ENCODE peak calls at places on chromosome 4, in five cellular contexts. G is AG09309, V is epithelial cell of proximal tubule, Q is esophagus muscularis mucosa, J is endothelial cell. B is an unnamed sample.

GRCh38 chr4:102503301-102503746 is 2.2 kb downstream of the NFKB1 start:
- DNase-seq in G (no peak), V (no peak), Q (no peak), J (no peak), B (peak)

GRCh38 chr4:25032126-25032525 is 1.4 kb upstream of the LGI2 start:
- DNase-seq in G (no peak), V (no peak), Q (no peak), J (no peak), B (no peak)

GRCh38 chr4:138835833-138836521 is 179.6 kb upstream of the NOCT start:
- DNase-seq in G (no peak), V (peak), Q (peak), J (no peak), B (no peak)

GRCh38 chr4:143399113-143399949 is 62.7 kb downstream of the GAB1 start:
- DNase-seq in G (no peak), V (no peak), Q (no peak), J (no peak), B (no peak)

GRCh38 chr4:165874072-165874798 is 1.2 kb downstream of the TLL1 start:
- DNase-seq in G (no peak), V (no peak), Q (no peak), J (peak), B (peak)

GRCh38 chr4:36551697-36552214 is 270.3 kb downstream of the DTHD1 start:
- DNase-seq in G (no peak), V (no peak), Q (no peak), J (no peak), B (peak)

GRCh38 chr4:64682946-64683345 is 273.7 kb upstream of the TECRL start:
- DNase-seq in G (no peak), V (no peak), Q (no peak), J (no peak), B (no peak)

GRCh38 chr4:38759077-38759789 is 23.6 kb downstream of the TLR10 start:
- DNase-seq in G (no peak), V (no peak), Q (no peak), J (peak), B (peak)

GRCh38 chr4:148062301-148062950 is 330.5 kb downstream of the ARHGAP10 start:
- DNase-seq in G (no peak), V (no peak), Q (no peak), J (no peak), B (no peak)

GRCh38 chr4:84583871-84584373 is 995 bp downstream of the CDS1 start:
- DNase-seq in G (no peak), V (no peak), Q (no peak), J (no peak), B (peak)

GRCh38 chr4:59818656-59819055 is 1381.5 kb upstream of the ADGRL3 start:
- DNase-seq in G (no peak), V (no peak), Q (no peak), J (no peak), B (peak)

GRCh38 chr4:64146030-64146429 is 263.2 kb downstream of the TECRL start:
- DNase-seq in G (no peak), V (peak), Q (no peak), J (no peak), B (no peak)

GRCh38 chr4:140136509-140136908 is 17.5 kb downstream of the MAML3 start:
- DNase-seq in G (no peak), V (no peak), Q (no peak), J (no peak), B (no peak)

GRCh38 chr4:53671757-53672156 is 80.5 kb upstream of the LNX1 start:
- DNase-seq in G (no peak), V (no peak), Q (no peak), J (no peak), B (no peak)

GRCh38 chr4:125338814-125339213 is 24.1 kb downstream of the FAT4 start:
- DNase-seq in G (no peak), V (no peak), Q (no peak), J (no peak), B (no peak)

GRCh38 chr4:77804471-77804870 is 14.7 kb downstream of the CNOT6L start:
- DNase-seq in G (no peak), V (no peak), Q (no peak), J (no peak), B (no peak)

GRCh38 chr4:101049549-101050001 is 297.8 kb downstream of the PPP3CA start:
- DNase-seq in G (no peak), V (no peak), Q (no peak), J (no peak), B (no peak)

GRCh38 chr4:99998062-99998880 is 48.2 kb upstream of the H2AZ1 start:
- DNase-seq in G (no peak), V (no peak), Q (no peak), J (no peak), B (peak)

DNA sequence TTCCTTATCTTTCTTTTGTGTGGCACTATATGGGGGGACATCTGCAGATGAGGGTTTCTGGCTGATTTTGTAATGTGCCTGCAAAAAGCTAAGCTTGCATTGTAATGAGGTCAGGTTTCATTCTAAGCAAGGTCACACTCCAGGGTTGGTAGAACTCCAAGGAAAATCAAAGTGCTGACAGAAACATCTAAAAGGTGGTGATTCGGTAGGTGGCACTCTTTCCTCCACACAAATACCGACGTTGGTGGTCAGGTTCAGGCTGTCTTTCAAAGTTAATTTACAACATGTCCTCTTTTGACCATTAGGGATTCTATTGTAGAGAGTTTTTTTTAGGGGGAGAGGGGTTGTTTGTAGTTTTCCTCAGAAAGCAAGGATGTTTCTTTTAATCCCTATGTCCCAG is 434.4 kb downstream of the PPARGC1A start:
- DNase-seq in G (no peak), V (no peak), Q (no peak), J (peak), B (no peak)
- TF ChIP-seq CTCF in G (no peak), V (peak), Q (peak), J (no peak), B (no peak)

DNA sequence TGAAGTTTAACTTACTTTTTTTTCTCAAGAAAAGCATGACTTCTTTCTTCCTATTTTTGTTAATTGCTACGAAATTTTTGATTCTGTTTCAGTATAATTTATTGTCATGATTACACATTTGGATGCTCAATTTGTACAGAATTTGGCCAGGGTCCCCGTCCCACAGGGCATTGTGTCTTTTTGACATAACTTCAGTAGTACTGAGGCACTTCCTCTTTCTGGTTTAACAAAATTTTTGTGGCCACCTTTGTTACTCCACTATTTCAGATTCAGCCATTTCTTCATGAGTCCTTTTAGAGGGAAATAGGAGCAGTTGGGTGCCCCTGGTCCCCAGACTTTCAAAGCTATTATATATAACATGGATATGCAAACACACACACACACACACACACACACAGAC is 1248.7 kb downstream of the PCDH7 start:
- DNase-seq in G (no peak), V (no peak), Q (no peak), J (no peak), B (no peak)
- TF ChIP-seq CTCF in G (no peak), V (no peak), Q (no peak), J (no peak), B (no peak)

GRCh38 chr4:71269241-71269640 is 69.6 kb upstream of the SLC4A4 start:
- DNase-seq in G (no peak), V (no peak), Q (no peak), J (no peak), B (no peak)

GRCh38 chr4:71266090-71266794 is 72.6 kb upstream of the SLC4A4 start:
- DNase-seq in G (peak), V (no peak), Q (no peak), J (no peak), B (peak)

GRCh38 chr4:71270901-71271300 is 67.9 kb upstream of the SLC4A4 start:
- DNase-seq in G (no peak), V (peak), Q (no peak), J (peak), B (no peak)

GRCh38 chr4:71268156-71268555 is 70.7 kb upstream of the SLC4A4 start:
- DNase-seq in G (no peak), V (no peak), Q (no peak), J (no peak), B (no peak)

GRCh38 chr4:71267244-71267643 is 71.6 kb upstream of the SLC4A4 start:
- DNase-seq in G (no peak), V (no peak), Q (no peak), J (no peak), B (no peak)
- TF ChIP-seq CTCF in G (no peak), V (no peak), Q (no peak), J (no peak), B (no peak)

DNA sequence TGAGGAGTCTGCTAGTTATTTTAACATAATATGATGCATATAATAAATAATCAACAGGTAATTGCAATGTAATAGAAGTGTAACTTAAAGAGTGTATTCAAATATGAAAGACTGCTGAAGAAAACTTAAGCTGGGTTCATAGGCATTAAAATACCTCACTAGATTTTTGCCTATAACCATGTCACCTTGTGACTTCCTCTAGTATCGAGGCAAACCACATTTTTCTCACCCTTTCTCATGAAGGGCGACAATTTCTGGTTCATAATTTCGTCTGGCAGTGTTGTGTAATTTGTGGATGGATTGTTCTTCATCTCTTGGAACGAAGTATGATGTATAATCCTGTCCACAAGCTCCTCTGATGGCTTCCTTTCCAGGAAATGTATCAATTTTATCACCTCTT is 16.0 kb downstream of the SULT1E1 start:
- DNase-seq in G (no peak), V (no peak), Q (no peak), J (no peak), B (no peak)
- TF ChIP-seq CTCF in G (no peak), V (no peak), Q (no peak), J (no peak), B (no peak)

GRCh38 chr4:113157086-113157857 is 107.8 kb downstream of the ANK2 start:
- DNase-seq in G (no peak), V (no peak), Q (no peak), J (no peak), B (no peak)

GRCh38 chr4:113147498-113148231 is 98.2 kb downstream of the ANK2 start:
- DNase-seq in G (no peak), V (no peak), Q (no peak), J (no peak), B (no peak)

GRCh38 chr4:113148925-113149324 is 99.5 kb downstream of the ANK2 start:
- DNase-seq in G (no peak), V (no peak), Q (no peak), J (no peak), B (no peak)

GRCh38 chr4:113154281-113154680 is 104.8 kb downstream of the ANK2 start:
- DNase-seq in G (no peak), V (no peak), Q (no peak), J (no peak), B (no peak)

DNA sequence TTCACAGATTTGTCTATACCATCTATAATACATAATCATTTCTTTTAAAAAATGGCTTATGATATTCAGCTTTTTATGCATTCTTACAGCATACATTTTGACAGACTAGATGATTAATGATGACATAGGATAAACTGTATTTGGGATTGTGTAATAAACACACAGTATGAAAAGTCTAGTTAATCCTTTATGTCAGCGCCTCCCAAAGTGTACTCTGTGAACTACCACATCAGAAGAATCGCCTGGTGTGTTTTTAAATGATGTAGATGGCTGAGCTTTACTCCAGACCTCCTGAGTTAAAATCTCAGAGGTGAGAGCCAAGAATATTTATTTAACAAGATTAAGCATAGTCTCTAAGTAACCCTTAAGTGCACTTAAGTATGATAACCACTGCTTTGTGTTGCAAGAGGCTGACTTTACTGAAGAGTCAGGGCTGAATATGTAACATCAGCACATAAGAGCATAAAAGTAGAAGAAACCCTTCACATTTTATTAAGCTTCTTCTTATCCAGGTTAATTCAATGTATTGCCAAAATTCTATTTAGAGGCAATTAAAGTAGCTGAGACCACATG is 104.2 kb downstream of the ANK2 start:
- DNase-seq in G (no peak), V (no peak), Q (no peak), J (no peak), B (no peak)
- TF ChIP-seq CTCF in G (no peak), V (peak), Q (no peak), J (no peak), B (no peak)

GRCh38 chr4:183631577-183632198 is 27.3 kb downstream of the RWDD4 start:
- DNase-seq in G (no peak), V (no peak), Q (no peak), J (no peak), B (no peak)
- TF ChIP-seq CTCF in G (no peak), V (no peak), Q (no peak), J (no peak), B (no peak)

DNA sequence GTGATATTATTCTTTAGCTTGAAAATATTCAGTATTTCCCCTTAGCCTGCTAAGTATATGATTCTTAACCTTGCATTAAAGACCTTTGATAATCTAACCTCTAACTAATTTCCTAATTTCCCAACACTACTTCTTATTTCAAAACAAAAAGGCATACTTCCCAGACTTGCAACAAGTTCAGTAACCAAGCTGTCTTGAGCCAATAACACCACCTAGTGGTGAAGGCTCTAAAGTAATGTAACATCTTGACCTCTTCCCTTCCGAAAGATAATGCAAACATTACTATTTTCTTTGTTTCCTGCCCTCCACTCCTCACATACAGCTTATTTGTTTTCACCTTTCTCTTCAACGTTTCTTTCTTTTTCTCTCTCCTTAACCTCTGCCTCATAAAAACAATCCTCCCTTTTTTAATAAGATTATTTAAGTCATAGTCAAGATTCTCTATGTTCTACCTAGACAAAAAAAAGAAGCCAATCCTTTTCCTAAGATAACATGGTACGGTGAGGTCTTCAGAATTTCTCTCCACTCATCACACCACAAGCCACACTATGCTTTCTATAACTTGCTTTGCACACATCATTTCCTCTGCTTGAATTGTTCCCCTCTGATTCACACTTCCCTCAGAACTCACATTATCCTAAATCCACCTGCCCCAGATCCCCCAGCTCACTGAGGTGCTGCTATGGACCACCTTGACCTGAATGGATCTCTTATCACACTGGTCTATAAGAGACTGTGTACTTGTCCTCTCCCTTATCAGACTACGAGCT is 3.5 kb downstream of the FAT1 start:
- DNase-seq in G (no peak), V (no peak), Q (no peak), J (peak), B (no peak)
- TF ChIP-seq CTCF in G (peak), V (peak), Q (peak), J (peak), B (peak)

DNA sequence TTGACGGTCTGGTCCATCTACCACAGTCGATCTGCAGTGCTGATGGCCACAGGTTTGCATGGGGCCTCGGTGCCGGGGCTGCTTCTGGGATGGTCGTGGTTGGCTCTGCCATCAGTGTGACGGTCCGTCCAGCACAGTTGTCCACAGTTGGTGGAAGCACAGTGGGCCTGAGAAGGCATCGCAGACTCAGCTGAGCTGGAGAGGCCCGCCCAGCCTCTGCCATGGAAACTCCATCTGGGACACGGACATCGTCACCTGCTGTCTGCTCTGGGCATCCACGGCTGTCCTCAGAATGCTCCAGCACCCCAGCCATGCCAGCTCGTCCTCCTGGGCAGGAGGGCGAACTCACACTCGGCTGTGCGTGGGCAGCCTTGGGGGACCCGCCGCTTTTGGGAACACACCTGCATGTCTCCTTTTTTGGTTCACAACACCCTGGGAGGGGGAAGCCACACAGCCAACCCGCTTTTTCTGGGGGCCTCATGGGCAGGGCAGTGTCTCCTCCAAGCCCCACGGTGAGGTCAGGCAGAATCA is 33.0 kb downstream of the ABLIM2 start:
- DNase-seq in G (no peak), V (no peak), Q (no peak), J (no peak), B (no peak)
- TF ChIP-seq CTCF in G (no peak), V (no peak), Q (no peak), J (no peak), B (no peak)

DNA sequence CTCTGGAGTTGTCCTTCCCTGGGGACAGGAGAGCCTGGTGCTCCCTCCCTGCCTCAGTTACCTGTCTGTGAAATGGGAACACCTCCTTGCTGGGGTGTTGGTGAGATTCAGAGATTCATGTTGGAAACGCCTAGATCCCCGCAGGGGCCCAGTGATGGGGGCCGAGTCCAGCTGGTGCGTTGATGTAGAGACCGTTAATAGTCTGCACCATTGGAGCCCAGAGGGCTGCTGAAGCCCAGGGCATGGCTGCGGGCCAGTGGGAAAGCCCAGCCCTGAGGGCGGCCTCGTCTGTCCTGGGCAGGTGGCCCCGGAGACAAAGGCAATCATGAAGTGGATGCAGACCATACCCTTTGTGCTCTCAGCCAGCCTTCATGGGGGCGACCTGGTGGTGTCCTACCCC is 14.4 kb downstream of the CPZ start:
- DNase-seq in G (no peak), V (no peak), Q (no peak), J (no peak), B (no peak)
- TF ChIP-seq CTCF in G (no peak), V (no peak), Q (no peak), J (no peak), B (no peak)

GRCh38 chr4:27003602-27004238 is 143.1 kb downstream of the STIM2 start:
- DNase-seq in G (peak), V (no peak), Q (no peak), J (no peak), B (no peak)
- TF ChIP-seq CTCF in G (peak), V (no peak), Q (no peak), J (no peak), B (no peak)

B was measured in GM13977.